ENCODE peak calls at places on chromosomes 13 and 19, in four cellular contexts. D, C, J and Q are unnamed samples.

GRCh38 chr19:58570770-58571574 is 2.2 kb downstream of the MZF1 start:
- DNase-seq in C (no peak), J (no peak), D (no peak), Q (no peak)

GRCh38 chr19:47190167-47190727 is 40.8 kb downstream of the BBC3 start:
- DNase-seq in C (peak; percentile 67), D (peak; percentile 37), J (no peak), Q (peak; percentile 33)

GRCh38 chr13:67880916-67881315 is 650.8 kb upstream of the PCDH9 start:
- DNase-seq in C (no peak), D (no peak), J (no peak), Q (peak; percentile 16)

GRCh38 chr13:28353679-28354078 is 141.2 kb downstream of the FLT1 start:
- DNase-seq in D (no peak), C (no peak), J (no peak), Q (no peak)

GRCh38 chr13:113531041-113531873 is 40.7 kb upstream of the DCUN1D2 start:
- DNase-seq in J (no peak), C (no peak), D (no peak), Q (no peak)

GRCh38 chr19:372306-372890 is 27.8 kb upstream of the MIER2 start:
- DNase-seq in J (no peak), C (no peak), D (peak; percentile 12), Q (peak; percentile 23)

GRCh38 chr19:33514885-33515485 is 6.6 kb downstream of the PEPD start:
- DNase-seq in D (peak; percentile 9), J (no peak), C (no peak), Q (no peak)

GRCh38 chr13:32902898-32903297 is 113.3 kb upstream of the KL start:
- DNase-seq in J (no peak), C (no peak), D (no peak), Q (no peak)

GRCh38 chr19:42467437-42467760 is 24.7 kb upstream of the CXCL17 start:
- DNase-seq in C (no peak), J (no peak), D (no peak), Q (peak; percentile 19)

GRCh38 chr13:44331912-44332840 is 41.4 kb upstream of the SERP2 start:
- DNase-seq in J (no peak), C (no peak), D (peak; percentile 23), Q (peak; percentile 91)

GRCh38 chr13:30346159-30346788 is 38.9 kb upstream of the KATNAL1 start:
- DNase-seq in J (no peak), D (no peak), C (no peak), Q (no peak)

GRCh38 chr13:109680930-109681329 is 105.5 kb downstream of the IRS2 start:
- DNase-seq in C (no peak), J (no peak), D (no peak), Q (no peak)

GRCh38 chr19:18340990-18341868 is 831 bp downstream of the PGPEP1 start:
- DNase-seq in C (no peak), J (no peak), D (no peak), Q (no peak)

GRCh38 chr19:1373534-1374249 is 10.0 kb upstream of the NDUFS7 start:
- DNase-seq in C (no peak), D (no peak), J (no peak), Q (no peak)

GRCh38 chr19:29378543-29379105 is 147.2 kb upstream of the VSTM2B start:
- DNase-seq in C (no peak), J (no peak), D (no peak), Q (no peak)

GRCh38 chr19:53898680-53899341 is 10.3 kb upstream of the CACNG7 start:
- DNase-seq in C (no peak), D (no peak), J (no peak), Q (no peak)

GRCh38 chr19:8396185-8396562 is 6.0 kb downstream of the RAB11B start:
- DNase-seq in D (no peak), J (no peak), C (no peak), Q (no peak)

GRCh38 chr13:111324736-111325135 is 4.3 kb downstream of the TEX29 start:
- DNase-seq in D (no peak), J (no peak), C (no peak), Q (no peak)

GRCh38 chr13:31093145-31093885 is 68.4 kb downstream of the HSPH1 start:
- DNase-seq in J (no peak), C (no peak), D (no peak), Q (no peak)